ENCODE peak calls at places on chromosomes 11 and 22, in four cellular contexts. E is SK-N-SH, L is K562, B is GM12878. S is an unnamed sample.

GRCh38 chr11:60767388-60767811 is 10.7 kb downstream of the MS4A15 start:
- DNase-seq in L (peak; percentile 91), E (peak; percentile 67), B (no peak), S (peak; percentile 79)

GRCh38 chr22:46047841-46048595 is 71.1 kb upstream of the WNT7B start:
- DNase-seq in B (no peak), E (no peak), L (no peak), S (peak; percentile 9)

GRCh38 chr11:76232026-76232665 is 25.8 kb upstream of the WNT11 start:
- DNase-seq in B (peak; percentile 17), E (no peak), L (peak; percentile 27), S (no peak)

GRCh38 chr11:65316979-65317786 is 2.5 kb downstream of the CDC42EP2 start:
- DNase-seq in B (no peak), L (no peak), E (no peak), S (peak; percentile 52)

GRCh38 chr22:50308597-50308935 is 1.1 kb upstream of the PLXNB2 start:
- DNase-seq in B (no peak), L (peak; percentile 56), E (no peak), S (no peak)

GRCh38 chr11:121194731-121195596 is 93.9 kb downstream of the TECTA start:
- DNase-seq in L (peak; percentile 55), B (peak; percentile 31), E (peak; percentile 69), S (peak; percentile 49)

GRCh38 chr11:124900464-124900863 is 2.8 kb upstream of the ROBO4 start:
- DNase-seq in L (no peak), B (no peak), E (peak; percentile 5), S (no peak)

GRCh38 chr22:36337365-36338130 is 50.2 kb downstream of the MYH9 start:
- DNase-seq in L (no peak), B (no peak), E (no peak), S (no peak)

GRCh38 chr11:10503217-10503616 is 37.8 kb downstream of the RNF141 start:
- DNase-seq in L (no peak), B (no peak), E (no peak), S (no peak)

GRCh38 chr22:48796295-48797015 is 1031.2 kb downstream of the BRD1 start:
- DNase-seq in E (no peak), L (no peak), B (no peak), S (peak; percentile 66)

GRCh38 chr11:87203907-87204602 is 166.3 kb downstream of the TMEM135 start:
- DNase-seq in B (no peak), E (no peak), L (no peak), S (no peak)

GRCh38 chr22:39414886-39415285 is 15.3 kb downstream of the TAB1 start:
- DNase-seq in B (no peak), L (no peak), E (no peak), S (no peak)

GRCh38 chr11:73139476-73140198 is 2.5 kb downstream of the FCHSD2 start:
- DNase-seq in E (no peak), L (no peak), B (no peak), S (no peak)

GRCh38 chr11:131629925-131630324 is 259.5 kb downstream of the NTM start:
- DNase-seq in B (no peak), E (no peak), L (no peak), S (no peak)

GRCh38 chr22:29073618-29074275 is 912 bp downstream of the KREMEN1 start:
- DNase-seq in E (no peak), B (no peak), L (peak; percentile 43), S (peak; percentile 73)

GRCh38 chr22:45964372-45964771 is 12.6 kb downstream of the WNT7B start:
- DNase-seq in B (no peak), E (no peak), L (no peak), S (no peak)

GRCh38 chr11:94127632-94128031 is 1.0 kb upstream of the PANX1 start:
- DNase-seq in L (no peak), B (no peak), E (no peak), S (no peak)

GRCh38 chr22:36658900-36659299 is 44.7 kb downstream of the CACNG2 start:
- DNase-seq in E (no peak), L (no peak), B (no peak), S (no peak)

GRCh38 chr11:102709211-102709980 is 3.8 kb upstream of the MMP27 start:
- DNase-seq in B (no peak), E (no peak), L (no peak), S (no peak)

DNA sequence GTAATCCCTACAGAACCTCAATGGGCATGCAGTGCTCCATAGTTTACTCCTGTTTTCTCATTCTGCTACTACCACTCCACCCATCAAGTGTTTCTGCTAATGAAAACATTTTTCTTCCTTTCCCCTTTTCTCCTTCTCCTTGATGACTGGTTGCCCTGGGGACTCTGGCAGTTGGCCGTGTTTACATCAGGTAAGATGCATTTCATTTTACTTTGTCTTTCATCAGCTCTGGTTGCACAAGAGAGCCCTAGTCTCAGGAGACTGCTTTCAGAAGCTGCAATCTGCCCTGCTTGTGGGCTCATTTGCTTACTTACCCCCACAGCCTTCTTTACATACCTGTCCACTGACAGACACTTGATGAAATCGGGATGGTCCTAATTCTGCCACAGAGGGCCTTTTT is 19.6 kb upstream of the LIMK2 start:
- DNase-seq in E (no peak), B (no peak), L (no peak), S (no peak)
- TF ChIP-seq USF1 in E (no peak), B (no peak), L (no peak), S (no peak)

GRCh38 chr11:70834984-70835560 is 417.3 kb downstream of the SHANK2 start:
- DNase-seq in L (no peak), B (no peak), E (no peak), S (no peak)
- TF ChIP-seq USF1 in L (no peak), B (no peak), E (no peak), S (no peak)

GRCh38 chr11:81059356-81059755 is 1618.5 kb upstream of the TENM4 start:
- DNase-seq in B (no peak), L (no peak), E (no peak), S (no peak)
- TF ChIP-seq USF1 in B (no peak), L (no peak), E (no peak), S (no peak)

GRCh38 chr11:117606807-117607206 is 190.2 kb downstream of the DSCAML1 start:
- DNase-seq in E (no peak), B (peak; percentile 55), L (no peak), S (no peak)

GRCh38 chr11:117606211-117606610 is 190.8 kb downstream of the DSCAML1 start:
- DNase-seq in L (no peak), B (peak; percentile 62), E (no peak), S (no peak)

GRCh38 chr11:117607449-117607848 is 189.6 kb downstream of the DSCAML1 start:
- DNase-seq in B (no peak), L (no peak), E (no peak), S (no peak)

GRCh38 chr11:117605331-117605730 is 191.7 kb downstream of the DSCAML1 start:
- DNase-seq in E (no peak), B (no peak), L (no peak), S (no peak)

GRCh38 chr11:117604349-117604995 is 192.5 kb downstream of the DSCAML1 start:
- DNase-seq in E (no peak), L (no peak), B (no peak), S (no peak)
- TF ChIP-seq USF1 in E (no peak), L (no peak), B (no peak), S (no peak)

DNA sequence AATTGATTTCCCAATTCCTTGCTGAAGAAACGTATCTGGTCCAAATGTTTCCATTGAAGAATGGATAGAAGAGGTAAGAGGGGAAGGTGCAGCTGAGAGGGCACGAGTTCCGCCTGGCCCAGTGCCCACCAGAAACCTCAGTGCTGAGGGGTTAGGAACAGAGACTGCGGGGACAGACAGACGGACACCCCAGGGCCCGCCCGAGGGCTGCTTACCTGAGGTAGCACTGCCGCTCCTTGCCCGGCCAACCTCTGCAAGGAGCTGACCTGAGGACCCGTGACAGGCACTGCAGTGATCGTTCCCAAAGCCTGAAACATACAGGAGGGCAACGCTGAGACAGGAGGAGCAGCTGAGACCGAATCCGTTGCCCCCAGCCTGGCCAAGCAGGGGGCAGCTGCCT is 89.6 kb downstream of the PHF21B start:
- DNase-seq in B (no peak), L (no peak), E (no peak), S (no peak)
- TF ChIP-seq USF1 in B (no peak), L (no peak), E (no peak), S (no peak)

GRCh38 chr22:40572976-40573375 is 63.5 kb downstream of the MRTFA start:
- DNase-seq in L (no peak), B (no peak), E (no peak), S (no peak)
- TF ChIP-seq USF1 in L (no peak), B (no peak), E (no peak), S (no peak)

GRCh38 chr11:128465946-128466688 is 121.2 kb downstream of the ETS1 start:
- DNase-seq in B (no peak), E (no peak), L (no peak), S (no peak)
- TF ChIP-seq USF1 in B (no peak), E (no peak), L (no peak), S (no peak)

GRCh38 chr11:128392259-128392658 is 195.1 kb downstream of the ETS1 start:
- DNase-seq in E (no peak), B (no peak), L (no peak), S (no peak)

GRCh38 chr11:128388182-128388815 is 199.1 kb downstream of the ETS1 start:
- DNase-seq in L (no peak), B (no peak), E (no peak), S (no peak)

GRCh38 chr11:128389461-128389976 is 197.8 kb downstream of the ETS1 start:
- DNase-seq in B (no peak), L (no peak), E (no peak), S (no peak)

GRCh38 chr11:128391809-128392208 is 195.5 kb downstream of the ETS1 start:
- DNase-seq in E (peak; percentile 24), B (no peak), L (no peak), S (no peak)

GRCh38 chr11:128390246-128390645 is 197.1 kb downstream of the ETS1 start:
- DNase-seq in E (no peak), B (no peak), L (no peak), S (no peak)
- TF ChIP-seq USF1 in E (no peak), B (no peak), L (no peak), S (no peak)

DNA sequence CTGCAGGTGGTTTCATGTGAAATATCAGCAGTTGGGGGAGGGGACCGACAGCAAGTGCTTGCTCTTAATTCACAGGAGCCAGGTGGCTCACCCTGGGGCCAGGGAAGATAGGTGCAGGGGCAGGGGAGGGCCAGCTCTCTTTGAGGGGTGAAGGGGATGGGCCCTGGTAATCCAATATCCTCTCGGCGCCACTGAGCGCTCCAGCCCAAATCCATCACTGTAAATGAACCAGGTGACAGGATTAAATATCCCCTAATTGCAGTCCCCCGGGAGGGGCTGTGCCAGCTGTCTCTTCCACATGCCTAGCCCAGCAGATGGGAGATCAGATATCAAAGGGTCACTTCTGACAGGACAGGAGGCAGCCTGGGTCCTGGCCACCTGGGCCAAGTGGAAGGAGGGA is 531.8 kb upstream of the CADM1 start:
- DNase-seq in E (peak; percentile 30), B (no peak), L (no peak), S (no peak)
- TF ChIP-seq USF1 in E (no peak), B (no peak), L (no peak), S (no peak)

S was measured in WTC11.